ENCODE peak calls at places on chromosomes 1 and 21, in five cellular contexts. Q, K, X, P and O are unnamed samples.

GRCh38 chr1:8214501-8215173 is 103.3 kb upstream of the SLC45A1 start:
- DNase-seq in X (no peak), P (no peak), Q (no peak), K (no peak), O (no peak)

GRCh38 chr1:29696656-29697390 is 460.5 kb downstream of the PTPRU start:
- DNase-seq in Q (no peak), X (no peak), K (no peak), P (no peak), O (no peak)

GRCh38 chr1:24105368-24106160 is 6.4 kb downstream of the MYOM3 start:
- DNase-seq in Q (no peak), K (no peak), P (no peak), X (peak), O (peak)

GRCh38 chr1:44073528-44073927 is 42.3 kb upstream of the SLC6A9 start:
- DNase-seq in Q (no peak), P (no peak), X (no peak), K (no peak), O (no peak)

GRCh38 chr1:54927475-54928240 is 40.7 kb upstream of the DHCR24 start:
- DNase-seq in Q (no peak), P (no peak), X (no peak), K (no peak), O (peak)

GRCh38 chr1:79259390-79260336 is 253.1 kb upstream of the ADGRL4 start:
- DNase-seq in P (no peak), K (peak), X (no peak), Q (no peak), O (no peak)

GRCh38 chr1:29827801-29828525 is 591.6 kb downstream of the PTPRU start:
- DNase-seq in K (no peak), P (no peak), X (no peak), Q (no peak), O (no peak)

GRCh38 chr21:45419162-45419561 is 14.2 kb downstream of the COL18A1 start:
- DNase-seq in X (no peak), K (no peak), Q (no peak), P (no peak), O (no peak)

GRCh38 chr1:64623750-64624445 is 121.0 kb upstream of the RAVER2 start:
- DNase-seq in X (no peak), Q (no peak), P (no peak), K (no peak), O (no peak)

GRCh38 chr21:43789276-43790052 is at the start of gene RRP1:
- DNase-seq in X (peak), K (peak), P (peak), Q (peak), O (peak)

GRCh38 chr1:21269461-21270085 is 20.7 kb downstream of the ECE1 start:
- DNase-seq in Q (no peak), P (no peak), K (no peak), X (no peak), O (no peak)

GRCh38 chr1:18955442-18956188 is 861 bp downstream of the IFFO2 start:
- DNase-seq in P (peak), X (peak), Q (no peak), K (peak), O (no peak)

GRCh38 chr1:192545781-192546521 is 29.6 kb upstream of the RGS1 start:
- DNase-seq in K (no peak), P (no peak), X (no peak), Q (no peak), O (no peak)

GRCh38 chr1:33099290-33100118 is 18.6 kb downstream of the AZIN2 start:
- DNase-seq in P (peak), Q (peak), K (peak), X (peak), O (peak)

GRCh38 chr1:23558140-23558871 is 995 bp downstream of the ID3 start:
- DNase-seq in Q (peak), P (peak), K (peak), X (peak), O (peak)

GRCh38 chr1:151728151-151728711 is 6.9 kb downstream of the RIIAD1 start:
- DNase-seq in P (no peak), X (no peak), K (no peak), Q (no peak), O (peak)

GRCh38 chr1:6757719-6758435 is 27.4 kb upstream of the CAMTA1 start:
- DNase-seq in K (no peak), X (no peak), Q (no peak), P (no peak), O (no peak)

GRCh38 chr1:25530348-25531081 is 12.9 kb upstream of the LDLRAP1 start:
- DNase-seq in X (no peak), Q (no peak), K (no peak), P (no peak), O (no peak)

GRCh38 chr1:220879509-220880366 is 495 bp downstream of the HLX start:
- DNase-seq in X (peak), Q (no peak), P (no peak), K (peak), O (no peak)

GRCh38 chr1:248696261-248696660 is 6.3 kb downstream of the OR14I1 start:
- DNase-seq in X (peak), K (peak), P (no peak), Q (no peak), O (no peak)

GRCh38 chr1:24082372-24082771 is 29.6 kb downstream of the MYOM3 start:
- DNase-seq in Q (no peak), K (no peak), P (no peak), X (no peak), O (no peak)

GRCh38 chr1:205127646-205128045 is 5.9 kb upstream of the RBBP5 start:
- DNase-seq in Q (no peak), X (no peak), P (no peak), K (no peak), O (no peak)

GRCh38 chr1:2212167-2212541 is 16.0 kb upstream of the SKI start:
- DNase-seq in P (no peak), K (no peak), X (no peak), Q (no peak), O (no peak)

GRCh38 chr1:180945151-180945550 is 32.5 kb downstream of the KIAA1614 start:
- DNase-seq in K (no peak), Q (no peak), P (no peak), X (no peak), O (no peak)

GRCh38 chr1:1004780-1005697 is 5.1 kb upstream of the HES4 start:
- DNase-seq in P (peak), K (no peak), X (no peak), Q (no peak), O (no peak)

GRCh38 chr1:11729498-11730428 is 6.2 kb upstream of the AGTRAP start:
- DNase-seq in X (no peak), P (peak), Q (no peak), K (no peak), O (no peak)

GRCh38 chr1:222889445-222889844 is 74.6 kb downstream of the DISP1 start:
- DNase-seq in Q (no peak), X (no peak), P (no peak), K (no peak), O (no peak)

GRCh38 chr1:30120268-30121000 is 603.0 kb downstream of the MATN1 start:
- DNase-seq in K (no peak), Q (no peak), X (no peak), P (no peak), O (no peak)

GRCh38 chr1:235650341-235651169 is 971 bp upstream of the GNG4 start:
- DNase-seq in P (no peak), Q (no peak), K (no peak), X (no peak), O (peak)

GRCh38 chr1:222852326-222852725 is 37.5 kb downstream of the DISP1 start:
- DNase-seq in Q (no peak), P (no peak), X (no peak), K (no peak), O (no peak)

GRCh38 chr1:161176468-161177111 is 717 bp downstream of the B4GALT3 start:
- DNase-seq in K (no peak), X (no peak), P (no peak), Q (no peak), O (no peak)

GRCh38 chr1:30378991-30379581 is 344.3 kb downstream of the MATN1 start:
- DNase-seq in Q (no peak), P (no peak), K (no peak), X (no peak), O (peak)

GRCh38 chr21:46079357-46080170 is 18.3 kb upstream of the COL6A2 start:
- DNase-seq in K (no peak), P (peak), Q (no peak), X (no peak), O (peak)

GRCh38 chr1:71086331-71086730 is 5.5 kb upstream of the ZRANB2 start:
- DNase-seq in P (no peak), K (no peak), X (no peak), Q (no peak), O (no peak)

GRCh38 chr21:14901482-14901958 is 163.3 kb downstream of the NRIP1 start:
- DNase-seq in Q (no peak), K (no peak), X (peak), P (no peak), O (no peak)